ENCODE peak calls at places on chromosomes 6 and 20, in nine cellular contexts. G is AG10803, C is left ventricle myocardium inferior, X is heart left ventricle, Y is Caco-2, A is lung, Q is adrenal gland, H is OCI-LY7, R is GM12865. V is an unnamed sample.

GRCh38 chr20:20371133-20371532 is 3.2 kb downstream of the INSM1 start:
- DNase-seq in G (no peak), C (no peak), X (no peak), Y (no peak), A (no peak), Q (no peak), H (no peak), R (no peak), V (no peak)

GRCh38 chr20:17843246-17844132 is 125.1 kb downstream of the SNX5 start:
- DNase-seq in G (peak), C (peak), X (peak), Y (no peak), A (no peak), Q (peak), H (peak), R (peak), V (peak)

GRCh38 chr6:71238351-71238750 is 50.3 kb upstream of the OGFRL1 start:
- DNase-seq in G (peak), C (no peak), X (no peak), Y (no peak), A (no peak), Q (no peak), H (no peak), R (no peak), V (peak)

GRCh38 chr6:35717449-35718353 is 19.1 kb upstream of the ARMC12 start:
- DNase-seq in G (no peak), C (no peak), X (no peak), Y (no peak), A (no peak), Q (no peak), H (peak), R (no peak), V (no peak)

GRCh38 chr6:148866657-148867268 is 119.9 kb downstream of the UST start:
- DNase-seq in G (no peak), C (no peak), X (no peak), Y (no peak), A (no peak), Q (no peak), H (peak), R (peak), V (no peak)

GRCh38 chr6:96947055-96947454 is 22.5 kb downstream of the KLHL32 start:
- DNase-seq in G (no peak), C (no peak), X (no peak), Y (no peak), A (no peak), Q (no peak), H (no peak), R (peak), V (no peak)

GRCh38 chr6:18893540-18894269 is 506.6 kb downstream of the RNF144B start:
- DNase-seq in G (no peak), C (no peak), X (no peak), Y (no peak), A (no peak), Q (no peak), H (no peak), R (no peak), V (no peak)

GRCh38 chr6:34316442-34317171 is 67.8 kb upstream of the SMIM29 start:
- DNase-seq in G (no peak), C (no peak), X (no peak), Y (no peak), A (no peak), Q (no peak), H (no peak), R (no peak), V (no peak)

GRCh38 chr6:128784266-128784665 is 98.7 kb upstream of the LAMA2 start:
- DNase-seq in G (no peak), C (no peak), X (no peak), Y (no peak), A (no peak), Q (no peak), H (no peak), R (no peak), V (no peak)

GRCh38 chr6:21111399-21111725 is 482.2 kb upstream of the SOX4 start:
- DNase-seq in G (no peak), C (no peak), X (no peak), Y (peak), A (no peak), Q (no peak), H (no peak), R (no peak), V (no peak)

DNA sequence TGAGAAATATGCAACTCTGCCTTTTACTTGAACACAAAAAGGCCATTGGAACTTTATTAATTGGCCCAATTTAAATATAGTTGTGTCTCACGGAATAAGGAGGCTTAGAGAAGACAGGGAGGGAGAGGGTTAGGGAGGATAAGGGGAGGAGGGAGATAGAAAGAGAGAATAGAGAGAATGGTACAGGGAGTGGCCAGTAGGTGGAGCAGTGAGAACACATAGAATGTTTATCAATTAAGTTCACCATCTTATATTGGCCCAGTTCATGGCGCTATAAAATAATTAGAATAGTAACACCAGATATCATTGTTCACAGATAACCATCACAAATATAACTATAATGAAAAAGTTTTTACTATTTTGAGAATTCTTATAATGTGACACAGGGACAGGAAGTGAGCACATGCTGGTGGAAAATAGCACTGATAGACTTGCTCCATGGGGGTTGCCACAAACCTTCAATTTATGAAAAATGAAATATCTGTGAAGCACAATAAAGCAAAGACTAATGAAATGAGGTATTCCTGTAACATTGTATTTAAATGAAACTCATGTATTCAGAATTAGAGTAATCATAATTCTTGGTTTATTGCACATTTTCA is 374.1 kb upstream of the MANEA start:
- DNase-seq in G (no peak), C (no peak), X (no peak), Y (peak), A (no peak), Q (peak), H (peak), R (peak), V (peak)
- TF ChIP-seq CTCF in G (peak), C (peak), X (peak), Y (peak), A (no peak), Q (peak), H (peak), R (peak), V (peak)

GRCh38 chr6:11685411-11686093 is 93.1 kb downstream of the ADTRP start:
- DNase-seq in G (peak), C (no peak), X (no peak), Y (peak), A (no peak), Q (no peak), H (no peak), R (no peak), V (peak)
- H3K4me3 ChIP-seq in G (no peak), C (no peak), X (no peak), Y (no peak), A (no peak), Q (no peak), H (no peak), R (no peak), V (no peak)

GRCh38 chr6:123316733-123317323 is 319.9 kb downstream of the TRDN start:
- DNase-seq in G (peak), C (no peak), X (no peak), Y (no peak), A (no peak), Q (no peak), H (peak), R (peak), V (no peak)
- TF ChIP-seq CTCF in G (peak), C (peak), X (peak), Y (peak), A (no peak), Q (peak), H (peak), R (peak), V (peak)

GRCh38 chr6:158815379-158815724 is 3.8 kb downstream of the EZR start:
- DNase-seq in G (no peak), C (no peak), X (no peak), Y (peak), A (no peak), Q (no peak), H (no peak), R (no peak), V (no peak)

GRCh38 chr6:158817298-158818007 is 1.7 kb downstream of the EZR start:
- DNase-seq in G (peak), C (peak), X (peak), Y (peak), A (peak), Q (peak), H (peak), R (peak), V (no peak)

GRCh38 chr6:158818008-158818579 is 1.1 kb downstream of the EZR start:
- DNase-seq in G (peak), C (peak), X (peak), Y (peak), A (peak), Q (peak), H (peak), R (peak), V (peak)

GRCh38 chr6:158816329-158816728 is 2.8 kb downstream of the EZR start:
- DNase-seq in G (no peak), C (no peak), X (no peak), Y (peak), A (no peak), Q (no peak), H (peak), R (peak), V (no peak)

GRCh38 chr6:158815915-158816314 is 3.3 kb downstream of the EZR start:
- DNase-seq in G (no peak), C (no peak), X (no peak), Y (no peak), A (no peak), Q (no peak), H (no peak), R (peak), V (no peak)
- H3K4me3 ChIP-seq in G (no peak), C (peak), X (peak), Y (peak), A (no peak), Q (peak), H (peak), R (peak), V (no peak)

GRCh38 chr20:63741676-63742380 is 2.3 kb downstream of the SLC2A4RG start:
- DNase-seq in G (no peak), C (no peak), X (no peak), Y (no peak), A (no peak), Q (peak), H (no peak), R (no peak), V (no peak)

GRCh38 chr20:63743210-63743970 is 3.8 kb downstream of the SLC2A4RG start:
- DNase-seq in G (no peak), C (no peak), X (no peak), Y (no peak), A (no peak), Q (no peak), H (no peak), R (no peak), V (no peak)

GRCh38 chr20:63744158-63744557 is 4.6 kb downstream of the SLC2A4RG start:
- DNase-seq in G (no peak), C (no peak), X (no peak), Y (no peak), A (no peak), Q (no peak), H (no peak), R (no peak), V (no peak)

GRCh38 chr20:63741354-63741675 is 1.7 kb downstream of the SLC2A4RG start:
- DNase-seq in G (no peak), C (no peak), X (no peak), Y (no peak), A (no peak), Q (no peak), H (no peak), R (no peak), V (no peak)

DNA sequence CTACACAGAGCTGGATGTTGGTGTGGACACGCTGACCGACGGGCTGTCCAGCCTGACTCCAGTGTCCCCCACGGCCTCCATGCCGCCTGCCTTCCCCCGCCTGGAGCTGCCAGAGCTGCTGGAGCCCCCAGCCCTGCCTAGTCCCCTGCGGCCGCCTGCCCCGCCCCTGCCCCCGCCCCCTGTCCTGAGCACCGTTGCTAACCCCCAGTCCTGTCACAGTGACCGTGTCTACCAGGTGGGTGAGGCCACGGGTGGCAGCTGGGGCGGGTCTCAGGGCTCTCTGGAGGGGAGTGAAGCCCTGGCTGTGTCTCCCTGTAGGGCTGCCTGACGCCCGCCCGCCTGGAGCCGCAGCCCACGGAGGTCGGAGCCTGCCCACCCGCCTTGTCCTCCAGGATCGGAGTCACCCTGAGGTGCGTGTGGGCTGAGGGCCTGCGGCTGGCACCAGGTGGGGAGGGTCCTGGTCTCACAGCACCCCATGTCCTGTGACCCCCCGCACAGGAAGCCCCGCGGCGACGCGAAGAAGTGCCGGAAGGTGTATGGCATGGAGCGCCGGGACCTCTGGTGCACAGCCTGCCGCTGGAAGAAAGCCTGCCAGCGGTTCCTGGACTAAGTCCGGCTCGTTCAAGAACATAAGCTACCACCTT is 2.9 kb downstream of the SLC2A4RG start:
- DNase-seq in G (no peak), C (no peak), X (no peak), Y (no peak), A (no peak), Q (peak), H (no peak), R (no peak), V (no peak)
- TF ChIP-seq CTCF in G (no peak), C (no peak), X (no peak), Y (no peak), A (no peak), Q (no peak), H (no peak), R (no peak), V (no peak)

GRCh38 chr20:64030371-64031134 is 5.4 kb upstream of the C20orf204 start:
- DNase-seq in G (no peak), C (no peak), X (no peak), Y (peak), A (no peak), Q (no peak), H (no peak), R (no peak), V (no peak)
- H3K4me3 ChIP-seq in G (no peak), C (no peak), X (no peak), Y (no peak), A (no peak), Q (no peak), H (no peak), R (no peak), V (no peak)

GRCh38 chr20:50396623-50397022 is 113.6 kb upstream of the PTPN1 start:
- DNase-seq in G (no peak), C (no peak), X (no peak), Y (no peak), A (no peak), Q (no peak), H (no peak), R (no peak), V (no peak)
- TF ChIP-seq CTCF in G (no peak), C (no peak), X (no peak), Y (no peak), A (no peak), Q (no peak), H (no peak), R (no peak), V (no peak)

GRCh38 chr20:14890713-14891112 is 553.3 kb upstream of the FLRT3 start:
- DNase-seq in G (no peak), C (no peak), X (no peak), Y (no peak), A (no peak), Q (no peak), H (no peak), R (no peak), V (no peak)
- H3K4me3 ChIP-seq in G (no peak), C (no peak), X (no peak), Y (no peak), A (no peak), Q (no peak), H (no peak), R (no peak), V (no peak)

V was measured in foreskin fibroblast.